ENCODE peak calls at places on chromosomes 1 and 21, in seven cellular contexts. B is HepG2, S is K562, F is GM12892, M is SK-N-SH, H is GM12878, U is H1. O is an unnamed sample.
A peak's percentile ranks its signal among the peaks of the same experiment; 100 is the strongest.

GRCh38 chr21:32806810-32807386 is 35.3 kb upstream of the PAXBP1 start:
- DNase-seq in B (no peak), S (no peak), F (no peak), M (no peak), H (no peak), U (no peak), O (no peak)

GRCh38 chr1:210600421-210601195 is 271.9 kb downstream of the HHAT start:
- DNase-seq in B (no peak), S (no peak), F (no peak), M (no peak), H (no peak), U (no peak), O (no peak)

GRCh38 chr1:36912365-36912840 is 121.9 kb downstream of the GRIK3 start:
- DNase-seq in B (no peak), S (no peak), F (no peak), M (no peak), H (no peak), U (no peak), O (no peak)

GRCh38 chr1:24903560-24903954 is 26.5 kb downstream of the RUNX3 start:
- DNase-seq in B (no peak), S (no peak), F (peak; percentile 9), M (no peak), H (no peak), U (no peak), O (no peak)

GRCh38 chr1:59570524-59570923 is 244.2 kb upstream of the HOOK1 start:
- DNase-seq in B (peak; percentile 18), S (no peak), F (no peak), M (no peak), H (no peak), U (no peak), O (no peak)

GRCh38 chr1:220786057-220786336 is 716 bp upstream of the MTARC1 start:
- DNase-seq in B (no peak), S (no peak), F (no peak), M (no peak), H (no peak), U (no peak), O (no peak)

GRCh38 chr1:213176341-213176740 is 125.3 kb downstream of the RPS6KC1 start:
- DNase-seq in B (no peak), S (no peak), F (no peak), M (no peak), H (no peak), U (no peak), O (no peak)

GRCh38 chr1:112444269-112444668 is 48.3 kb downstream of the CTTNBP2NL start:
- DNase-seq in B (no peak), S (no peak), F (no peak), M (no peak), H (no peak), U (no peak), O (no peak)

GRCh38 chr1:42318601-42319000 is 16.4 kb downstream of the FOXJ3 start:
- DNase-seq in B (no peak), S (no peak), F (no peak), M (no peak), H (no peak), U (no peak), O (no peak)

GRCh38 chr1:39799770-39800470 is 11.3 kb upstream of the BMP8B start:
- DNase-seq in B (peak; percentile 52), S (peak; percentile 86), F (peak; percentile 63), M (peak; percentile 92), H (no peak), U (no peak), O (peak; percentile 62)

GRCh38 chr1:5765465-5765864 is 226.8 kb downstream of the NPHP4 start:
- DNase-seq in B (no peak), S (no peak), F (no peak), M (no peak), H (no peak), U (no peak), O (no peak)

GRCh38 chr1:30818568-30819243 is 61.1 kb upstream of the LAPTM5 start:
- DNase-seq in B (no peak), S (no peak), F (no peak), M (no peak), H (no peak), U (no peak), O (no peak)

GRCh38 chr1:47309427-47309826 is 4.5 kb downstream of the STIL start:
- DNase-seq in B (no peak), S (no peak), F (no peak), M (no peak), H (no peak), U (no peak), O (no peak)

GRCh38 chr1:226082959-226083302 is 20.4 kb downstream of the H3-3A start:
- DNase-seq in B (no peak), S (peak; percentile 67), F (no peak), M (peak; percentile 87), H (no peak), U (no peak), O (no peak)
- TF ChIP-seq TAF1 in B (no peak), S (no peak), F (no peak), M (no peak), H (no peak), U (no peak), O (no peak)

DNA sequence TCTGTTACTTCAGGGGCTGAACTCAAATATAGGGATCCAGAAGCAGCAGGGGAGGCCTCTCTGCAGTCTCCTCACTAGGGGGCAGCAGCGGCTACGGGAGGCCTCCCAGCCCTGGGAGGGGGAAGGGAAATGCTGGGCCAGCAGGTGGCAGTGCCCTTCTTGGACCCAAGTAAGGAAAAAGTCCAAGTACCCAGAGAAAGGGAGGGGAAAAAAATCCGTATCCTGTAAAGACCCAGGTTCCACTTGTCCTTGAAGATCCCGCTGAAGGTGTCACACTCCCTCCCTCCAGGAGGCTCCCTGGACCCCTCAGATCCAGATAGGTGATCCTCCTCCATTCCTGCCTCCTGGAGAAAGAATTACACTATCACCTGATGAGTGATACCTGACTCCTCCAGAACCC is 14.1 kb upstream of the NUAK2 start:
- DNase-seq in B (peak; percentile 68), S (peak; percentile 83), F (peak; percentile 51), M (peak; percentile 90), H (no peak), U (peak; percentile 78), O (peak; percentile 59)
- TF ChIP-seq TAF1 in B (no peak), S (no peak), F (no peak), M (no peak), H (no peak), U (no peak), O (no peak)

GRCh38 chr1:31939484-31940329 is 1.5 kb upstream of the PTP4A2 start:
- DNase-seq in B (peak; percentile 87), S (peak; percentile 96), F (peak; percentile 55), M (peak; percentile 62), H (peak; percentile 86), U (no peak), O (peak; percentile 50)

GRCh38 chr1:31944205-31945089 is 6.3 kb upstream of the PTP4A2 start:
- DNase-seq in B (peak; percentile 46), S (peak; percentile 100), F (peak; percentile 88), M (no peak), H (peak; percentile 75), U (peak; percentile 82), O (peak; percentile 81)

GRCh38 chr1:31938184-31938975 is at the start of gene PTP4A2:
- DNase-seq in B (peak; percentile 91), S (peak; percentile 100), F (peak; percentile 89), M (peak; percentile 100), H (peak; percentile 97), U (peak; percentile 94), O (peak; percentile 82)

DNA sequence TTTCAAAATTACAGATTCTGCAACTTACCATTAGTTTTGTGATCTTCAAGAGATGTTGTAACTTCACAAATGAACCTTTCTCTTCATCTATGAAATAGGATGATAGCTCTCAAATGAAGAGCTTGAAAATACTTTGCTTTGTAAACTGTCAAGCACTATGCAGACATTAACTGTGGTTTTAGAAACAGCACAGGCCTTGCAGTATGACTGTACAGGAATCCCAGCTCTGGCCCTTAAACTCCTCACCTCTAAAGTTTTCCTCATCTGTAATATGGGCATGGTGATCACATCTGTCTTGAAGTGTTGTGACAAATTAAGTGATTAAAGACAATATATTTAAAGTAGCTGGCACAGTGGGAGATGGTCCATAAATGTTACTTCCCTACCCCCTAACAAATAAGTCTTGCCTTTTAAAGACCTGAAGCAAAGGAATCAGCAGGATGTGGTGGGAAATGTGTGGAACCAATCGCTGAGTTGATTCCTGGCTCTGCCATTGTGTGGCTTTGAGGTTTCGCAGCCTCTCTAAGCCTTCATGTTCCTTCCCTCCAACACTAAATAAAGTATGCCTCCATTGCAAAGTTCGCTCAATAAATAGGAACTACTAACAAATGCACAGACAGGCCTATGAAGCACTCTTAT is 5.5 kb upstream of the PTP4A2 start:
- DNase-seq in B (no peak), S (peak; percentile 49), F (no peak), M (no peak), H (no peak), U (no peak), O (no peak)
- TF ChIP-seq TAF1 in B (no peak), S (no peak), F (no peak), M (no peak), H (no peak), U (no peak), O (no peak)

GRCh38 chr21:15701845-15702244 is 27.9 kb upstream of the USP25 start:
- DNase-seq in B (no peak), S (peak; percentile 62), F (no peak), M (no peak), H (no peak), U (no peak), O (no peak)

GRCh38 chr21:15703932-15704331 is 25.9 kb upstream of the USP25 start:
- DNase-seq in B (no peak), S (no peak), F (no peak), M (no peak), H (no peak), U (no peak), O (no peak)

GRCh38 chr21:15706686-15707085 is 23.1 kb upstream of the USP25 start:
- DNase-seq in B (no peak), S (peak; percentile 8), F (no peak), M (no peak), H (no peak), U (no peak), O (no peak)
- TF ChIP-seq TAF1 in B (no peak), S (no peak), F (no peak), M (no peak), H (no peak), U (no peak), O (no peak)

GRCh38 chr1:226862900-226863299 is 7.5 kb upstream of the PSEN2 start:
- DNase-seq in B (no peak), S (no peak), F (no peak), M (no peak), H (no peak), U (no peak), O (no peak)
- TF ChIP-seq TAF1 in B (no peak), S (no peak), F (no peak), M (no peak), H (no peak), U (no peak), O (no peak)

GRCh38 chr1:75126611-75127101 is 7.5 kb upstream of the LHX8 start:
- DNase-seq in B (no peak), S (no peak), F (no peak), M (no peak), H (no peak), U (no peak), O (no peak)

GRCh38 chr1:75125161-75125681 is 9.0 kb upstream of the LHX8 start:
- DNase-seq in B (no peak), S (no peak), F (no peak), M (no peak), H (no peak), U (no peak), O (no peak)

GRCh38 chr1:75127916-75128717 is 6.1 kb upstream of the LHX8 start:
- DNase-seq in B (no peak), S (no peak), F (no peak), M (no peak), H (no peak), U (no peak), O (no peak)

GRCh38 chr1:75124510-75124909 is 9.7 kb upstream of the LHX8 start:
- DNase-seq in B (peak; percentile 6), S (peak; percentile 18), F (no peak), M (no peak), H (no peak), U (no peak), O (no peak)

GRCh38 chr1:75123756-75124155 is 10.4 kb upstream of the LHX8 start:
- DNase-seq in B (no peak), S (no peak), F (no peak), M (no peak), H (no peak), U (no peak), O (no peak)
- TF ChIP-seq TAF1 in B (no peak), S (no peak), F (no peak), M (no peak), H (no peak), U (no peak), O (no peak)

O was measured in GM12891.